ENCODE peak calls at places on chromosome 15, in four cellular contexts. X is activated CD8-positive, alpha-beta T cell treated with anti-CD3 and anti-CD28 coated beads for 36 hours; H is ecto neural progenitor cell; E is adrenal gland. A is an unnamed sample.

GRCh38 chr15:35746121-35746520 is 200.2 kb upstream of the DPH6 start:
- DNase-seq in X (no peak), H (no peak), E (no peak), A (no peak)

GRCh38 chr15:63089260-63090043 is 32.2 kb upstream of the LACTB start:
- DNase-seq in X (no peak), H (no peak), E (no peak), A (no peak)

GRCh38 chr15:40770147-40770721 is 454 bp downstream of the C15orf62 start:
- DNase-seq in X (peak; percentile 26), H (no peak), E (no peak), A (no peak)

GRCh38 chr15:68256675-68257450 is 20.7 kb upstream of the FEM1B start:
- DNase-seq in X (peak; percentile 72), H (peak; percentile 89), E (peak; percentile 97), A (no peak)

GRCh38 chr15:34241376-34242350 is 16.8 kb downstream of the EMC4 start:
- DNase-seq in X (peak; percentile 53), H (no peak), E (no peak), A (no peak)

GRCh38 chr15:29143909-29144308 is 125.7 kb downstream of the NSMCE3 start:
- DNase-seq in X (no peak), H (no peak), E (no peak), A (no peak)

GRCh38 chr15:60555814-60556213 is 76.9 kb upstream of the ICE2 start:
- DNase-seq in X (no peak), H (no peak), E (no peak), A (no peak)

GRCh38 chr15:48617619-48618018 is 27.9 kb downstream of the FBN1 start:
- DNase-seq in X (no peak), H (no peak), E (peak; percentile 67), A (no peak)

GRCh38 chr15:80140909-80141308 is 11.9 kb upstream of the FAH start:
- DNase-seq in X (no peak), H (no peak), E (no peak), A (no peak)

GRCh38 chr15:47778263-47778770 is 61.0 kb downstream of the SEMA6D start:
- DNase-seq in X (no peak), H (no peak), E (no peak), A (no peak)

GRCh38 chr15:34039506-34040123 is 611 bp upstream of the AVEN start:
- DNase-seq in X (peak; percentile 76), H (no peak), E (no peak), A (no peak)

GRCh38 chr15:40333922-40334492 is 6.7 kb downstream of the CCDC9B start:
- DNase-seq in X (peak; percentile 29), H (no peak), E (peak; percentile 83), A (no peak)

A was measured in NK-92 treated with Interleukin-12 subunit alpha and Interleukin-12 subunit beta, amount 100 ng/mL, for 24 hours.